ENCODE peak calls at places on chromosomes 2 and 18, in seven cellular contexts. One of them, this sample, is unnamed.

GRCh38 chr2:220394433-220394832 is 767.0 kb downstream of the SLC4A3 start:
- DNase-seq in tibial artery: no peak
- DNase-seq in neural progenitor cell: no peak
- DNase-seq in spleen: no peak
- DNase-seq in MM.1S: no peak
- DNase-seq in sigmoid colon: no peak
- DNase-seq in A549: no peak
- DNase-seq in this sample: no peak

GRCh38 chr2:74259191-74259590 is 60.8 kb downstream of the MTHFD2 start:
- DNase-seq in tibial artery: peak
- DNase-seq in neural progenitor cell: no peak
- DNase-seq in spleen: no peak
- DNase-seq in MM.1S: no peak
- DNase-seq in sigmoid colon: no peak
- DNase-seq in A549: no peak
- DNase-seq in this sample: no peak

GRCh38 chr2:237486334-237486818 is 675 bp upstream of the MLPH start:
- DNase-seq in tibial artery: no peak
- DNase-seq in neural progenitor cell: peak
- DNase-seq in spleen: peak
- DNase-seq in MM.1S: no peak
- DNase-seq in sigmoid colon: no peak
- DNase-seq in A549: no peak
- DNase-seq in this sample: no peak

GRCh38 chr2:11669454-11670291 is at the start of gene NTSR2:
- DNase-seq in tibial artery: no peak
- DNase-seq in neural progenitor cell: peak
- DNase-seq in spleen: peak
- DNase-seq in MM.1S: no peak
- DNase-seq in sigmoid colon: peak
- DNase-seq in A549: peak
- DNase-seq in this sample: peak

GRCh38 chr2:131146255-131146654 is 41.1 kb downstream of the PLEKHB2 start:
- DNase-seq in tibial artery: no peak
- DNase-seq in neural progenitor cell: no peak
- DNase-seq in spleen: no peak
- DNase-seq in MM.1S: no peak
- DNase-seq in sigmoid colon: no peak
- DNase-seq in A549: no peak
- DNase-seq in this sample: no peak

GRCh38 chr2:146853741-146854444 is 990.9 kb upstream of the ACVR2A start:
- DNase-seq in tibial artery: no peak
- DNase-seq in neural progenitor cell: no peak
- DNase-seq in spleen: no peak
- DNase-seq in MM.1S: no peak
- DNase-seq in sigmoid colon: no peak
- DNase-seq in A549: no peak
- DNase-seq in this sample: no peak

GRCh38 chr2:147198651-147199171 is 646.1 kb upstream of the ACVR2A start:
- DNase-seq in tibial artery: no peak
- DNase-seq in neural progenitor cell: peak
- DNase-seq in spleen: no peak
- DNase-seq in MM.1S: no peak
- DNase-seq in sigmoid colon: no peak
- DNase-seq in A549: no peak
- DNase-seq in this sample: no peak

GRCh38 chr2:210524533-210524932 is 31.9 kb upstream of the CPS1 start:
- DNase-seq in tibial artery: no peak
- DNase-seq in neural progenitor cell: no peak
- DNase-seq in spleen: no peak
- DNase-seq in MM.1S: no peak
- DNase-seq in sigmoid colon: no peak
- DNase-seq in A549: no peak
- DNase-seq in this sample: no peak

GRCh38 chr2:74101574-74102300 is 46.0 kb downstream of the BOLA3 start:
- DNase-seq in tibial artery: no peak
- DNase-seq in neural progenitor cell: no peak
- DNase-seq in spleen: no peak
- DNase-seq in MM.1S: no peak
- DNase-seq in sigmoid colon: no peak
- DNase-seq in A549: no peak
- DNase-seq in this sample: no peak

GRCh38 chr2:131828164-131828561 is 300.5 kb downstream of the CCDC74A start:
- DNase-seq in tibial artery: no peak
- DNase-seq in neural progenitor cell: no peak
- DNase-seq in spleen: no peak
- DNase-seq in MM.1S: no peak
- DNase-seq in sigmoid colon: no peak
- DNase-seq in A549: no peak
- DNase-seq in this sample: no peak

GRCh38 chr2:145060876-145061275 is 541.0 kb upstream of the ZEB2 start:
- DNase-seq in tibial artery: no peak
- DNase-seq in neural progenitor cell: no peak
- DNase-seq in spleen: no peak
- DNase-seq in MM.1S: no peak
- DNase-seq in sigmoid colon: no peak
- DNase-seq in A549: no peak
- DNase-seq in this sample: no peak

GRCh38 chr18:13834501-13835015 is 10.6 kb downstream of the MC5R start:
- DNase-seq in tibial artery: no peak
- DNase-seq in neural progenitor cell: no peak
- DNase-seq in spleen: no peak
- DNase-seq in MM.1S: no peak
- DNase-seq in sigmoid colon: no peak
- DNase-seq in A549: no peak
- DNase-seq in this sample: no peak

GRCh38 chr18:13835202-13835601 is 11.3 kb downstream of the MC5R start:
- DNase-seq in tibial artery: no peak
- DNase-seq in neural progenitor cell: peak
- DNase-seq in spleen: no peak
- DNase-seq in MM.1S: no peak
- DNase-seq in sigmoid colon: no peak
- DNase-seq in A549: no peak
- DNase-seq in this sample: no peak

GRCh38 chr18:13826209-13826608 is 2.3 kb downstream of the MC5R start:
- DNase-seq in tibial artery: no peak
- DNase-seq in neural progenitor cell: no peak
- DNase-seq in spleen: no peak
- DNase-seq in MM.1S: no peak
- DNase-seq in sigmoid colon: no peak
- DNase-seq in A549: no peak
- DNase-seq in this sample: no peak

GRCh38 chr18:13836559-13836958 is 12.6 kb downstream of the MC5R start:
- DNase-seq in tibial artery: no peak
- DNase-seq in neural progenitor cell: no peak
- DNase-seq in spleen: no peak
- DNase-seq in MM.1S: no peak
- DNase-seq in sigmoid colon: no peak
- DNase-seq in A549: no peak
- DNase-seq in this sample: no peak

DNA sequence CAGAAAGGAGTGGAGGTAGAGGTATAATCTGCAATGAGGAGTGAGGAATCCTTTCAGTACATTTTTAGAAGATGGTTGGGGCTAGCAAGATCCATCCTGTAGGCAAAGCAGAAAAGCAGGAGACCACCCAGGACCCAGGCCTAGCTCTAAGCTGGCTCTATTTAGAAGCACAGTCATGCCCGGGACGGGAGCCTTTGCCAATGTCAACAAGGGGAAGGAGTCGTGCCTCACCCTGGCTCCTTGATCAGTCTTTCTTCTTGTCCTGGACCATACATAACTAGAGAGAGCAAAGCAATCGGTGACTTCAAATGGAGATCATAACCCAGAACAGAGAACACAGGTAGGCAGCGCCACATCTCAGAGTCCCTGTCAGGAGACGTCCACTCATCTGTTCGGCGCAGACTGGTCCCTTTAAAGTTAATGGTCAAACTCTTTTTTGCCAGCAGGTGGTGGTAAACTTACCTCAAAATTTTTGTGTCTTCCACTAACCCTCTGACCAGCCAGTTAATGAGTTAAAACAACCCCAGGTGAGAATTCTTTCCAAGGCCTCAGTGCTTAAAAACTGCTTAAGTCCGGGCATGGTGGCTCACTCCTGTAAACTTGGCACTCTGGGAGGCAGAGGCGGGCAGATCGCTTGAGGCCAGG is 8.0 kb downstream of the MC5R start:
- DNase-seq in tibial artery: no peak
- DNase-seq in neural progenitor cell: peak
- DNase-seq in spleen: no peak
- DNase-seq in MM.1S: no peak
- DNase-seq in sigmoid colon: no peak
- DNase-seq in A549: no peak
- DNase-seq in this sample: peak
- TF ChIP-seq CTCF in tibial artery: no peak
- TF ChIP-seq CTCF in neural progenitor cell: peak
- TF ChIP-seq CTCF in spleen: no peak
- TF ChIP-seq CTCF in MM.1S: no peak
- TF ChIP-seq CTCF in sigmoid colon: no peak
- TF ChIP-seq CTCF in A549: no peak
- TF ChIP-seq CTCF in this sample: peak

GRCh38 chr2:45857848-45858520 is 206.5 kb downstream of the PRKCE start:
- DNase-seq in tibial artery: no peak
- DNase-seq in neural progenitor cell: no peak
- DNase-seq in spleen: no peak
- DNase-seq in MM.1S: no peak
- DNase-seq in sigmoid colon: no peak
- DNase-seq in A549: no peak
- DNase-seq in this sample: no peak

GRCh38 chr2:45857206-45857605 is 205.7 kb downstream of the PRKCE start:
- DNase-seq in tibial artery: no peak
- DNase-seq in neural progenitor cell: no peak
- DNase-seq in spleen: no peak
- DNase-seq in MM.1S: no peak
- DNase-seq in sigmoid colon: no peak
- DNase-seq in A549: no peak
- DNase-seq in this sample: no peak

GRCh38 chr2:45859682-45860081 is 208.2 kb downstream of the PRKCE start:
- DNase-seq in tibial artery: no peak
- DNase-seq in neural progenitor cell: no peak
- DNase-seq in spleen: no peak
- DNase-seq in MM.1S: no peak
- DNase-seq in sigmoid colon: no peak
- DNase-seq in A549: no peak
- DNase-seq in this sample: no peak

GRCh38 chr2:45862843-45863242 is 211.4 kb downstream of the PRKCE start:
- DNase-seq in tibial artery: no peak
- DNase-seq in neural progenitor cell: no peak
- DNase-seq in spleen: no peak
- DNase-seq in MM.1S: no peak
- DNase-seq in sigmoid colon: no peak
- DNase-seq in A549: no peak
- DNase-seq in this sample: no peak

DNA sequence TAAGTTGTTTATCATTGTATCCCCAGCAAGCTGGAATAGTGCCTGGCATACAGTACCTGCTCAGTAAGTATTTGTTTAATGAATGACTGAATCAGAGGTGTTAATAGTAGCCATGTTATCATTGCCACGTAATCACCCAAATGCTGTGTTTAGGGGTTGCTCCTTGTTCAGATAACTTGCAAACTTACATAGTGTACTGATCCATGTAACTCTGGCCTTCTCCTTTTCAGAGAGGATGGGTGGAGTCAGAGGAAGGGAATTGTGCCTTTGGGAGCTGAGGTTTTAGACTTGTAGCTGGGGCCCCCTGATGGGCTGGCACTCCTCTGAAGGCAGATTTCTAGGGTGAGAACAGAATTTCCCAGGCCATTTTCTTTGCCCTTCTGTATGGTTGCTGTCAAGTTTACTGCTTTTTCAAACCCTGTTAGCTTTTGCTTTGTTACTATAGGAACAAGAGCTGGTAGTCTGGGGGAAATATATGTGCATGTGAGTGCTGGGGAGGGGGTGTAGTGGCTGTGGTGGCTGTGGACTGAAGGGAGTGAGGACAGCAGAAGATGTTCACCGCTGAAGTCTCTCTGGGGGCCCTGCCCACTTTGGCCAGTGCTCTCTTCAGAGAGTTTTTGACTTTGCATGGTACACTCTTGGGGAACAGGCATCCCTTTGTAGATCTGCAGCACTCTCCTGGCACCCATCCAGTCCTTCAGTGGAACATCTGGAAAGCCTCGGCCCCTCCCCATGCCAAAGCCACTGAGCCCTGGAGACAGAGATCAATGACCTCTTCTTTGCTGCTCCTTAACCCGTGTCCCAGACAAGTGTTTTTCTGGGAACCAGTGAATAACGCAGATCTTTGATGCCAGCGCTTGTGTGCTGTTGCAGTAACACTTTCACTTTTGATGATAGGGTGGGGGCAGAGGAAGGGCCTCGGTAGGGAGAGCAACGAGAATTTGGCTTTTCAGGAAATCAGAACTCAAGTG is 208.9 kb downstream of the PRKCE start:
- DNase-seq in tibial artery: no peak
- DNase-seq in neural progenitor cell: no peak
- DNase-seq in spleen: no peak
- DNase-seq in MM.1S: no peak
- DNase-seq in sigmoid colon: peak
- DNase-seq in A549: no peak
- DNase-seq in this sample: no peak
- TF ChIP-seq CTCF in tibial artery: no peak
- TF ChIP-seq CTCF in neural progenitor cell: no peak
- TF ChIP-seq CTCF in spleen: no peak
- TF ChIP-seq CTCF in MM.1S: no peak
- TF ChIP-seq CTCF in sigmoid colon: no peak
- TF ChIP-seq CTCF in A549: no peak
- TF ChIP-seq CTCF in this sample: no peak

GRCh38 chr2:173415663-173416469 is 61.2 kb downstream of the CDCA7 start:
- DNase-seq in tibial artery: no peak
- DNase-seq in neural progenitor cell: peak
- DNase-seq in spleen: no peak
- DNase-seq in MM.1S: no peak
- DNase-seq in sigmoid colon: no peak
- DNase-seq in A549: no peak
- DNase-seq in this sample: no peak

GRCh38 chr2:173417341-173417740 is 62.7 kb downstream of the CDCA7 start:
- DNase-seq in tibial artery: no peak
- DNase-seq in neural progenitor cell: no peak
- DNase-seq in spleen: no peak
- DNase-seq in MM.1S: no peak
- DNase-seq in sigmoid colon: no peak
- DNase-seq in A549: no peak
- DNase-seq in this sample: no peak

GRCh38 chr2:173417801-173418200 is 63.1 kb downstream of the CDCA7 start:
- DNase-seq in tibial artery: no peak
- DNase-seq in neural progenitor cell: no peak
- DNase-seq in spleen: no peak
- DNase-seq in MM.1S: no peak
- DNase-seq in sigmoid colon: no peak
- DNase-seq in A549: no peak
- DNase-seq in this sample: no peak

GRCh38 chr2:173412628-173413027 is 58.0 kb downstream of the CDCA7 start:
- DNase-seq in tibial artery: no peak
- DNase-seq in neural progenitor cell: no peak
- DNase-seq in spleen: no peak
- DNase-seq in MM.1S: no peak
- DNase-seq in sigmoid colon: no peak
- DNase-seq in A549: no peak
- DNase-seq in this sample: no peak

GRCh38 chr2:173414823-173415322 is 60.2 kb downstream of the CDCA7 start:
- DNase-seq in tibial artery: no peak
- DNase-seq in neural progenitor cell: no peak
- DNase-seq in spleen: no peak
- DNase-seq in MM.1S: no peak
- DNase-seq in sigmoid colon: no peak
- DNase-seq in A549: no peak
- DNase-seq in this sample: no peak
- TF ChIP-seq CTCF in tibial artery: no peak
- TF ChIP-seq CTCF in neural progenitor cell: no peak
- TF ChIP-seq CTCF in spleen: no peak
- TF ChIP-seq CTCF in MM.1S: no peak
- TF ChIP-seq CTCF in sigmoid colon: no peak
- TF ChIP-seq CTCF in A549: no peak
- TF ChIP-seq CTCF in this sample: no peak

GRCh38 chr2:46298522-46299351 is 1.5 kb downstream of the EPAS1 start:
- DNase-seq in tibial artery: peak
- DNase-seq in neural progenitor cell: peak
- DNase-seq in spleen: peak
- DNase-seq in MM.1S: peak
- DNase-seq in sigmoid colon: peak
- DNase-seq in A549: peak
- DNase-seq in this sample: peak
- TF ChIP-seq CTCF in tibial artery: peak
- TF ChIP-seq CTCF in neural progenitor cell: no peak
- TF ChIP-seq CTCF in spleen: peak
- TF ChIP-seq CTCF in MM.1S: peak
- TF ChIP-seq CTCF in sigmoid colon: peak
- TF ChIP-seq CTCF in A549: peak
- TF ChIP-seq CTCF in this sample: peak

This sample was measured in GM13977.